ENCODE peak calls at places on chromosomes 2 and 18, in seven cellular contexts. J is upper lobe of right lung, O is mucosa of descending colon, F is left ventricle myocardium inferior, L is coronary artery, S is mammary epithelial cell, X is foreskin fibroblast. Y is an unnamed sample.

GRCh38 chr2:129911363-129912065 is 68.0 kb upstream of the RAB6C start:
- DNase-seq in F (no peak), S (no peak), J (no peak), L (peak), X (no peak), O (no peak), Y (no peak)

GRCh38 chr2:238821391-238821790 is 26.5 kb upstream of the TWIST2 start:
- DNase-seq in S (no peak), O (no peak), F (no peak), L (no peak), J (no peak), X (peak), Y (no peak)

GRCh38 chr18:77340815-77341214 is 91.2 kb downstream of the GALR1 start:
- DNase-seq in X (no peak), J (no peak), O (no peak), L (no peak), S (no peak), F (no peak), Y (no peak)

GRCh38 chr18:35827275-35827929 is 145.1 kb upstream of the RMP24 start:
- DNase-seq in F (no peak), S (peak), J (no peak), L (no peak), O (no peak), X (no peak), Y (no peak)

GRCh38 chr2:158818511-158818910 is 23.4 kb downstream of the DAPL1 start:
- DNase-seq in F (no peak), L (no peak), O (no peak), S (no peak), J (no peak), X (no peak), Y (no peak)

GRCh38 chr2:114962551-114962950 is 520.1 kb downstream of the DPP10 start:
- DNase-seq in F (no peak), X (no peak), O (no peak), L (no peak), S (no peak), J (no peak), Y (no peak)

GRCh38 chr2:145800201-145801091 is 1280.5 kb upstream of the ZEB2 start:
- DNase-seq in L (no peak), F (no peak), X (peak), O (no peak), S (peak), J (no peak), Y (no peak)

GRCh38 chr18:67661555-67661954 is 145.0 kb upstream of the DSEL start:
- DNase-seq in X (no peak), J (no peak), L (no peak), F (no peak), S (no peak), O (no peak), Y (no peak)

GRCh38 chr2:68828887-68829708 is 42.1 kb downstream of the BMP10 start:
- DNase-seq in J (peak), X (peak), F (peak), L (peak), S (peak), O (peak), Y (peak)

GRCh38 chr2:219912530-219912929 is 285.1 kb downstream of the SLC4A3 start:
- DNase-seq in X (peak), L (no peak), S (peak), O (no peak), F (no peak), J (no peak), Y (no peak)

GRCh38 chr18:45686892-45687611 is 36.9 kb upstream of the SLC14A1 start:
- DNase-seq in S (no peak), J (peak), X (peak), L (peak), F (no peak), O (peak), Y (no peak)

GRCh38 chr2:20225294-20226151 is 593 bp upstream of the SDC1 start:
- DNase-seq in L (no peak), S (peak), F (peak), O (peak), J (peak), X (peak), Y (peak)

GRCh38 chr18:70503060-70503459 is 214.2 kb downstream of the SOCS6 start:
- DNase-seq in L (no peak), J (no peak), S (no peak), F (no peak), X (no peak), O (no peak), Y (no peak)

GRCh38 chr2:75403991-75404428 is 156.7 kb downstream of the EVA1A start:
- DNase-seq in O (no peak), J (no peak), F (no peak), S (peak), X (peak), L (no peak), Y (no peak)

GRCh38 chr2:181457741-181458425 is 697 bp downstream of the ITGA4 start:
- DNase-seq in J (peak), L (peak), O (peak), S (peak), X (peak), F (peak), Y (no peak)

GRCh38 chr2:155266579-155266978 is 568.1 kb downstream of the KCNJ3 start:
- DNase-seq in S (no peak), J (no peak), X (no peak), L (no peak), F (no peak), O (no peak), Y (no peak)

GRCh38 chr18:55546873-55547704 is 40.9 kb downstream of the TCF4 start:
- DNase-seq in F (no peak), J (no peak), X (peak), S (peak), O (no peak), L (no peak), Y (peak)

GRCh38 chr18:3061581-3062416 is 48.9 kb upstream of the LPIN2 start:
- DNase-seq in L (no peak), X (no peak), F (no peak), S (no peak), O (no peak), J (no peak), Y (no peak)

GRCh38 chr2:169528271-169528701 is 18.8 kb downstream of the KLHL41 start:
- DNase-seq in O (peak), S (peak), L (no peak), F (peak), J (no peak), X (peak), Y (peak)

GRCh38 chr2:232927793-232928563 is 57.9 kb downstream of the SNORC start:
- DNase-seq in S (no peak), O (peak), X (no peak), J (no peak), F (no peak), L (no peak), Y (no peak)

GRCh38 chr2:199973703-199974102 is 18.3 kb downstream of the MAIP1 start:
- DNase-seq in F (no peak), O (no peak), S (no peak), X (peak), J (no peak), L (no peak), Y (no peak)

GRCh38 chr2:231554748-231555545 is 24.7 kb upstream of the NMUR1 start:
- DNase-seq in X (peak), S (no peak), J (peak), F (peak), L (peak), O (peak), Y (peak)

GRCh38 chr2:219059725-219060682 is 717 bp downstream of the IHH start:
- DNase-seq in J (peak), L (no peak), S (peak), F (no peak), X (peak), O (peak), Y (no peak)

GRCh38 chr2:179538406-179538805 is 273.8 kb upstream of the SESTD1 start:
- DNase-seq in X (peak), L (no peak), O (no peak), J (no peak), F (no peak), S (peak), Y (no peak)

GRCh38 chr2:74498500-74499268 is 719 bp downstream of the LBX2 start:
- DNase-seq in O (peak), J (no peak), L (peak), F (no peak), S (peak), X (peak), Y (no peak)

GRCh38 chr2:31070339-31070738 is 67.9 kb downstream of the GALNT14 start:
- DNase-seq in S (peak), O (no peak), L (no peak), X (no peak), J (no peak), F (no peak), Y (no peak)

DNA sequence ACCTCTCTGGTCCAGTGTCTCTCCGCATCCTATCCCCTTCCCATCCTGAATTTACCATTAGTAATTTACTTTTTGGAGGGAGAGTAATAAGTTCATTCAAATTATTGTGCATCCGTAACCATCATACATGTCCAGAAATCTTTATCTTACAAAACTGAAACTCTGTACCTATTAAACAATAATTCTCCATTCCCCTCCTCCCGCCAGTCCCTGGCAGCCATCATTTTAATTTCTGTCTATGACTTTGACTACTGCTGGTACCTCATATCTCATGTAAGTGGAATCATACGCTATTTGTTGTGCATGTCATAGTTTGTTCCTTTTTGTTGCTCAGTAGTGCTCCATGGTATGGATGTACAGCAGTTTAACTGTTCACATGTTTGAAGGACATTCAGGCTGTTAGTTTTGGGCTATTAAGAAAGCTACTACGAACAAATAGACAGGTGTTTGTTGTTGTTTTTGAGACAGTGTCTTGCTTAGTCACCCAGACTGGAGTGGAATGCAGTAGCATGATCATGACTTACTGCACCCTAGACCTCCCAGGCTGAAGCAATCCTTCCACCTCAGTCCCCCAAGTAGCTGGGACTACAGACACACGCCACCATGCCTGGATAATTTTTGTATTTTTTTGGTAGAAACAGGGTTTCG is 2.0 kb downstream of the LIMS1 start:
- DNase-seq in X (peak), S (peak), O (no peak), J (no peak), F (no peak), L (no peak), Y (no peak)
- H3K4me3 ChIP-seq in X (peak), S (peak), O (no peak), J (peak), F (peak), L (peak), Y (peak)

GRCh38 chr2:37060446-37060845 is 23.7 kb downstream of the HEATR5B start:
- DNase-seq in F (no peak), O (no peak), S (no peak), J (no peak), X (no peak), L (no peak), Y (no peak)
- TF ChIP-seq CTCF in F (no peak), O (no peak), S (no peak), J (no peak), X (no peak), L (no peak), Y (no peak)

GRCh38 chr18:4454548-4455112 is 477 bp downstream of the DLGAP1 start:
- DNase-seq in O (no peak), L (no peak), J (peak), X (no peak), F (no peak), S (no peak), Y (no peak)
- H3K4me3 ChIP-seq in O (no peak), L (peak), J (peak), X (no peak), F (peak), S (peak), Y (peak)

GRCh38 chr2:57373530-57373929 is 673.1 kb upstream of the VRK2 start:
- DNase-seq in F (no peak), X (peak), S (peak), O (no peak), J (no peak), L (no peak), Y (no peak)

GRCh38 chr2:57372237-57372962 is 674.2 kb upstream of the VRK2 start:
- DNase-seq in L (no peak), F (no peak), J (no peak), O (no peak), X (peak), S (no peak), Y (no peak)

GRCh38 chr2:57371186-57371585 is 675.4 kb upstream of the VRK2 start:
- DNase-seq in X (no peak), S (no peak), F (no peak), L (no peak), O (no peak), J (no peak), Y (no peak)

GRCh38 chr2:57376985-57377384 is 669.6 kb upstream of the VRK2 start:
- DNase-seq in F (no peak), J (no peak), S (no peak), X (peak), L (no peak), O (no peak), Y (no peak)
- TF ChIP-seq CTCF in F (peak), J (peak), S (peak), X (no peak), L (no peak), O (no peak), Y (no peak)

GRCh38 chr2:101718479-101718878 is 21.0 kb downstream of the MAP4K4 start:
- DNase-seq in S (no peak), L (no peak), F (no peak), O (no peak), J (no peak), X (no peak), Y (no peak)

GRCh38 chr2:101722878-101723277 is 25.4 kb downstream of the MAP4K4 start:
- DNase-seq in X (no peak), L (no peak), S (no peak), J (no peak), F (no peak), O (no peak), Y (no peak)

GRCh38 chr2:101720732-101721131 is 23.2 kb downstream of the MAP4K4 start:
- DNase-seq in S (no peak), X (peak), J (no peak), O (no peak), L (no peak), F (no peak), Y (no peak)

GRCh38 chr2:101717041-101717817 is 19.7 kb downstream of the MAP4K4 start:
- DNase-seq in J (no peak), F (no peak), X (no peak), O (no peak), S (no peak), L (no peak), Y (no peak)

DNA sequence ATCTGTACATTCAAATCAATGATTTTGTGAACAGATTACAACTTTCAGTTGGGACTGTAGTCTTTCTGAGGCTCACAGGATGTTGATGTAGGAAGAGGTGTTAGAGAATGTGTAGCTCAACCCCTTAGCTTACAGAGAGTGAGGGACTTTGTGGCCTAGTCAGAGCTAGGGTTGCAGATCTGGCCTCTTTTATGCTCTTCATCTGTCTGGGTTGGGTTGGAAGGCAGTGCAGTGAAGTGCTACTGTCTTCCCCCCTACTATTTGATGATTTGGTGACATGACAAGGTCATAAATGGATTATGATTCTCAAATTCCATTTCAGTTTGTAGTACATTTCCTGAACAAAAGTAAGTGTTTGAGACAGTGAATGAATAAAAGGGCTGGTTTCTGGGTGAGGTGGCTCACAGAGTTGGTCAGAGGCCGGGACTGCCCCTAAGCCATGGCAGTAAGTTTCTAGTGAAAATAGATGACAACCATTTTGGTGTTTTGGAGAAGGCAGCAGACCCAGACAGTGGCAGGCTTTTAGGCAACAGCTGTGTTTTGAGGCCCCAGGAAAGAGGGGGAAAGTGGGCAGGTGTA is 21.6 kb downstream of the MAP4K4 start:
- DNase-seq in S (peak), J (no peak), L (no peak), F (no peak), O (no peak), X (no peak), Y (no peak)
- H3K4me3 ChIP-seq in S (no peak), J (no peak), L (no peak), F (no peak), O (no peak), X (no peak), Y (no peak)

DNA sequence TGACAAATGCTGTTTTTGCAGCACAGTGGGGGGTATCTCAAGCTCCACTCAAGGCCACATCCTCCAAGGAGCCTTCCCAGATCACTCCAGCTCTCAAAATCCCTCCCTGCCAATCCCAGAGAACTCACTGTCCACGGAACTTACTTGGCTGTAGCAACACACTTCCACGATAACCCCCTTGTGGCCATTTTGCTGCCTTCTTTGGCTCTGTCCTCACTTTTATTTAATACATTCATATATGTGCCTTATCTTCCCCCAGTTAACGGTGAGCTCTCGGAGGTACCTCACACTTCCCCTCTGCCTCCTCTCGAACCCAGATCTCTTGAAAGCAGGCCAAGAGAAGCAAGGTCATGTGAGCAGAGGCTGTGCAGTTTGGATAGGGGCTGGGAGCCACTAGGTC is 122.3 kb downstream of the TNS1 start:
- DNase-seq in L (no peak), S (no peak), J (no peak), X (no peak), O (no peak), F (no peak), Y (no peak)
- TF ChIP-seq CTCF in L (no peak), S (no peak), J (peak), X (no peak), O (no peak), F (peak), Y (no peak)

GRCh38 chr2:96464651-96465050 is 40.5 kb downstream of the NEURL3 start:
- DNase-seq in J (no peak), L (no peak), F (no peak), O (no peak), S (no peak), X (no peak), Y (no peak)

GRCh38 chr2:96471772-96472171 is 33.4 kb downstream of the NEURL3 start:
- DNase-seq in O (no peak), F (no peak), S (no peak), X (no peak), J (no peak), L (no peak), Y (no peak)

GRCh38 chr2:96470636-96471035 is 34.5 kb downstream of the NEURL3 start:
- DNase-seq in F (peak), O (peak), L (no peak), S (no peak), X (peak), J (peak), Y (no peak)

GRCh38 chr2:96468904-96469303 is 36.3 kb downstream of the NEURL3 start:
- DNase-seq in F (no peak), J (no peak), S (no peak), X (no peak), O (no peak), L (no peak), Y (no peak)

GRCh38 chr2:96470089-96470488 is 35.1 kb downstream of the NEURL3 start:
- DNase-seq in X (no peak), L (no peak), F (no peak), S (no peak), J (no peak), O (no peak), Y (no peak)
- H3K4me3 ChIP-seq in X (no peak), L (peak), F (peak), S (no peak), J (peak), O (no peak), Y (no peak)